ENCODE peak calls at places on chromosomes 12 and 14, in nine cellular contexts. C, F, B, D, X, R, K, M and L are unnamed samples.

GRCh38 chr12:106342397-106343212 is 14.9 kb upstream of the POLR3B start:
- DNase-seq in C (peak; percentile 74), F (peak; percentile 57), B (peak; percentile 90), D (no peak), X (peak; percentile 92), R (peak; percentile 71), K (peak; percentile 65), M (peak; percentile 67), L (no peak)

GRCh38 chr14:32738206-32738871 is 200.3 kb upstream of the NPAS3 start:
- DNase-seq in C (no peak), F (no peak), B (no peak), D (no peak), X (no peak), R (no peak), K (no peak), M (peak; percentile 71), L (no peak)

GRCh38 chr12:96140110-96140509 is 54.1 kb upstream of the ELK3 start:
- DNase-seq in C (no peak), F (peak; percentile 19), B (no peak), D (no peak), X (no peak), R (peak; percentile 46), K (no peak), M (peak; percentile 44), L (no peak)

GRCh38 chr12:96882862-96883261 is 24.2 kb upstream of the NEDD1 start:
- DNase-seq in C (no peak), F (no peak), B (no peak), D (no peak), X (no peak), R (peak; percentile 71), K (no peak), M (peak; percentile 77), L (no peak)

GRCh38 chr12:118874698-118875548 is 106.4 kb upstream of the SRRM4 start:
- DNase-seq in C (no peak), F (no peak), B (no peak), D (no peak), X (no peak), R (no peak), K (no peak), M (no peak), L (no peak)

GRCh38 chr12:2691340-2692111 is 103.2 kb upstream of the FKBP4 start:
- DNase-seq in C (no peak), F (peak; percentile 44), B (no peak), D (no peak), X (no peak), R (peak; percentile 16), K (no peak), M (no peak), L (no peak)

GRCh38 chr14:68146812-68147211 is 327.2 kb downstream of the RAD51B start:
- DNase-seq in C (peak; percentile 43), F (peak; percentile 37), B (no peak), D (no peak), X (peak; percentile 38), R (peak; percentile 97), K (no peak), M (peak; percentile 85), L (no peak)

GRCh38 chr14:21168055-21168454 is 12.2 kb upstream of the OR5AU1 start:
- DNase-seq in C (no peak), F (no peak), B (no peak), D (no peak), X (no peak), R (no peak), K (no peak), M (peak; percentile 85), L (no peak)

GRCh38 chr12:123075591-123076171 is 75.2 kb downstream of the PITPNM2 start:
- DNase-seq in C (no peak), F (peak; percentile 70), B (peak; percentile 63), D (no peak), X (no peak), R (no peak), K (peak; percentile 59), M (no peak), L (no peak)

GRCh38 chr12:52146822-52147366 is 44.9 kb downstream of the KRT80 start:
- DNase-seq in C (no peak), F (no peak), B (no peak), D (no peak), X (no peak), R (no peak), K (no peak), M (no peak), L (no peak)

GRCh38 chr12:72295744-72296143 is 23.6 kb downstream of the TRHDE start:
- DNase-seq in C (no peak), F (no peak), B (no peak), D (no peak), X (no peak), R (no peak), K (no peak), M (peak; percentile 58), L (no peak)

GRCh38 chr14:105207460-105207901 is 26.4 kb upstream of the NUDT14 start:
- DNase-seq in C (no peak), F (no peak), B (no peak), D (no peak), X (no peak), R (no peak), K (no peak), M (no peak), L (no peak)

GRCh38 chr12:12714276-12715001 is 2.7 kb upstream of the CDKN1B start:
- DNase-seq in C (peak; percentile 55), F (peak; percentile 58), B (peak; percentile 60), D (no peak), X (no peak), R (no peak), K (peak; percentile 60), M (no peak), L (peak; percentile 36)

GRCh38 chr12:66050283-66050576 is 80.3 kb downstream of the LLPH start:
- DNase-seq in C (no peak), F (no peak), B (no peak), D (no peak), X (no peak), R (no peak), K (no peak), M (no peak), L (no peak)

GRCh38 chr12:43222796-43223195 is 329.2 kb downstream of the ADAMTS20 start:
- DNase-seq in C (no peak), F (no peak), B (no peak), D (no peak), X (no peak), R (no peak), K (no peak), M (no peak), L (no peak)
- H3K27ac ChIP-seq in C (no peak overlapping the region), F (no peak overlapping the region), B (no peak overlapping the region), D (no peak overlapping the region), X (no peak overlapping the region), R (no peak overlapping the region), K (no peak overlapping the region), M (no peak overlapping the region), L (no peak overlapping the region)

GRCh38 chr14:103392572-103392971 is 7.4 kb downstream of the MARK3 start:
- DNase-seq in C (no peak), F (no peak), B (no peak), D (no peak), X (no peak), R (no peak), K (no peak), M (no peak), L (no peak)

GRCh38 chr14:103393687-103394626 is 8.7 kb downstream of the MARK3 start:
- DNase-seq in C (peak; percentile 54), F (peak; percentile 34), B (no peak), D (no peak), X (no peak), R (peak; percentile 54), K (peak; percentile 55), M (no peak), L (no peak)

GRCh38 chr14:103396463-103396862 is 11.2 kb downstream of the MARK3 start:
- DNase-seq in C (no peak), F (no peak), B (no peak), D (no peak), X (no peak), R (no peak), K (no peak), M (no peak), L (no peak)

GRCh38 chr14:103393078-103393477 is 7.9 kb downstream of the MARK3 start:
- DNase-seq in C (no peak), F (no peak), B (no peak), D (no peak), X (no peak), R (no peak), K (no peak), M (no peak), L (no peak)

GRCh38 chr14:103395245-103395644 is 10.0 kb downstream of the MARK3 start:
- DNase-seq in C (no peak), F (no peak), B (no peak), D (no peak), X (no peak), R (no peak), K (no peak), M (no peak), L (no peak)
- H3K27ac ChIP-seq in C (peak overlapping the region; percentile 81), F (peak overlapping the region; percentile 10), B (no peak overlapping the region), D (no peak overlapping the region), X (peak overlapping the region; percentile 52), R (peak overlapping the region; percentile 53), K (peak overlapping the region; percentile 5), M (no peak overlapping the region), L (no peak overlapping the region)

GRCh38 chr12:114400925-114401324 is 5.0 kb downstream of the TBX5 start:
- DNase-seq in C (no peak), F (peak; percentile 66), B (no peak), D (no peak), X (no peak), R (peak; percentile 82), K (no peak), M (no peak), L (no peak)
- H3K27ac ChIP-seq in C (no peak overlapping the region), F (peak overlapping the region; percentile 93), B (no peak overlapping the region), D (peak overlapping the region; percentile 74), X (no peak overlapping the region), R (peak overlapping the region; percentile 13), K (peak overlapping the region; percentile 85), M (no peak overlapping the region), L (no peak overlapping the region)

GRCh38 chr12:68344126-68344525 is 12.0 kb upstream of the MDM1 start:
- DNase-seq in C (no peak), F (no peak), B (no peak), D (no peak), X (no peak), R (no peak), K (no peak), M (no peak), L (no peak)

GRCh38 chr12:68349083-68349700 is 17.0 kb upstream of the MDM1 start:
- DNase-seq in C (no peak), F (no peak), B (no peak), D (no peak), X (no peak), R (no peak), K (no peak), M (no peak), L (no peak)

GRCh38 chr12:68348419-68348818 is 16.3 kb upstream of the MDM1 start:
- DNase-seq in C (no peak), F (no peak), B (no peak), D (no peak), X (no peak), R (no peak), K (no peak), M (no peak), L (no peak)

GRCh38 chr12:68342966-68343365 is 10.8 kb upstream of the MDM1 start:
- DNase-seq in C (no peak), F (no peak), B (no peak), D (no peak), X (no peak), R (no peak), K (no peak), M (no peak), L (no peak)

DNA sequence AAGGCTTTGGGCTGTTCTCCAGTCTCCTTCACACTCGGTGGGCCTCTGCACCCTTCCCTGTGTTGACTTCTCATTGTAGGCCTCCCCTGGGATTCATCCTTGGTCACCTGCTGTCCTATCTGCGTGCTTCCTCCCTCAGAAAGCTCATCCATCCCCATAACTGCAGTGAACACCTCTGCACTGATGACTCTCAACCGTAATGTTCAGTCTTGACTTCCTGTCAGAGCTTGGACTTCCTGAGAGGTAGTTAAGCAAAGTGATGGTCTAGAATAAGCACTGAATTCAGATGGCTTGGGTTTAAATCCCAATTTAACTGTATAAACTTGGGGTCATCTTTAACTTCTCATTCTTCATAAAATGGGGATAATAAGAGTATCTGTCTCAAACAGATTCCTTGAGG is 13.6 kb upstream of the MDM1 start:
- DNase-seq in C (no peak), F (no peak), B (no peak), D (no peak), X (no peak), R (no peak), K (no peak), M (no peak), L (no peak)
- H3K27ac ChIP-seq in C (no peak overlapping the region), F (no peak overlapping the region), B (no peak overlapping the region), D (no peak overlapping the region), X (no peak overlapping the region), R (no peak overlapping the region), K (no peak overlapping the region), M (no peak overlapping the region), L (no peak overlapping the region)